ENCODE peak calls at places on chromosomes 16 and 17, in seven cellular contexts. One of them, this sample, is unnamed.

GRCh38 chr17:80833952-80834895 is 157.4 kb upstream of the CHMP6 start:
- DNase-seq in GM20000: no peak
- DNase-seq in lower leg skin: peak; percentile 53
- DNase-seq in ureter: no peak
- DNase-seq in neural progenitor cell: no peak
- DNase-seq in T-helper 1 cell: no peak
- DNase-seq in GM13976: no peak
- DNase-seq in this sample: no peak

GRCh38 chr16:49543315-49543946 is 169.8 kb downstream of the C16orf78 start:
- DNase-seq in GM20000: no peak
- DNase-seq in lower leg skin: no peak
- DNase-seq in ureter: no peak
- DNase-seq in neural progenitor cell: peak; percentile 72
- DNase-seq in T-helper 1 cell: no peak
- DNase-seq in GM13976: no peak
- DNase-seq in this sample: no peak

GRCh38 chr16:89123001-89123830 is 29.6 kb downstream of the ACSF3 start:
- DNase-seq in GM20000: no peak
- DNase-seq in lower leg skin: no peak
- DNase-seq in ureter: no peak
- DNase-seq in neural progenitor cell: no peak
- DNase-seq in T-helper 1 cell: no peak
- DNase-seq in GM13976: no peak
- DNase-seq in this sample: no peak

GRCh38 chr16:3364774-3365427 is 9.2 kb downstream of the OR2C1 start:
- DNase-seq in GM20000: peak; percentile 82
- DNase-seq in lower leg skin: peak; percentile 58
- DNase-seq in ureter: peak; percentile 86
- DNase-seq in neural progenitor cell: no peak
- DNase-seq in T-helper 1 cell: peak; percentile 82
- DNase-seq in GM13976: peak; percentile 80
- DNase-seq in this sample: peak; percentile 84

GRCh38 chr17:60421273-60422161 is 772 bp upstream of the CHCT1 start:
- DNase-seq in GM20000: peak; percentile 88
- DNase-seq in lower leg skin: peak; percentile 35
- DNase-seq in ureter: peak; percentile 73
- DNase-seq in neural progenitor cell: peak; percentile 89
- DNase-seq in T-helper 1 cell: peak; percentile 62
- DNase-seq in GM13976: peak; percentile 89
- DNase-seq in this sample: peak; percentile 88

GRCh38 chr17:54944796-54945195 is 23.7 kb downstream of the COX11 start:
- DNase-seq in GM20000: no peak
- DNase-seq in lower leg skin: no peak
- DNase-seq in ureter: no peak
- DNase-seq in neural progenitor cell: no peak
- DNase-seq in T-helper 1 cell: no peak
- DNase-seq in GM13976: no peak
- DNase-seq in this sample: no peak

GRCh38 chr17:78995761-78996451 is 13.7 kb downstream of the CANT1 start:
- DNase-seq in GM20000: peak; percentile 19
- DNase-seq in lower leg skin: no peak
- DNase-seq in ureter: peak; percentile 59
- DNase-seq in neural progenitor cell: no peak
- DNase-seq in T-helper 1 cell: no peak
- DNase-seq in GM13976: peak; percentile 30
- DNase-seq in this sample: no peak

GRCh38 chr17:79857095-79857494 is 17.9 kb upstream of the CBX4 start:
- DNase-seq in GM20000: no peak
- DNase-seq in lower leg skin: no peak
- DNase-seq in ureter: no peak
- DNase-seq in neural progenitor cell: no peak
- DNase-seq in T-helper 1 cell: no peak
- DNase-seq in GM13976: no peak
- DNase-seq in this sample: no peak

GRCh38 chr17:17545031-17545820 is 46.3 kb downstream of the PEMT start:
- DNase-seq in GM20000: no peak
- DNase-seq in lower leg skin: no peak
- DNase-seq in ureter: no peak
- DNase-seq in neural progenitor cell: no peak
- DNase-seq in T-helper 1 cell: no peak
- DNase-seq in GM13976: no peak
- DNase-seq in this sample: no peak

GRCh38 chr16:69859105-69859969 is 91.8 kb upstream of the CLEC18A start:
- DNase-seq in GM20000: peak; percentile 46
- DNase-seq in lower leg skin: no peak
- DNase-seq in ureter: no peak
- DNase-seq in neural progenitor cell: peak; percentile 79
- DNase-seq in T-helper 1 cell: no peak
- DNase-seq in GM13976: peak; percentile 54
- DNase-seq in this sample: peak; percentile 60

GRCh38 chr17:51169340-51169739 is 3.1 kb downstream of the NME2 start:
- DNase-seq in GM20000: no peak
- DNase-seq in lower leg skin: no peak
- DNase-seq in ureter: no peak
- DNase-seq in neural progenitor cell: no peak
- DNase-seq in T-helper 1 cell: no peak
- DNase-seq in GM13976: no peak
- DNase-seq in this sample: no peak

GRCh38 chr17:64037180-64037579 is 16.7 kb upstream of the ICAM2 start:
- DNase-seq in GM20000: no peak
- DNase-seq in lower leg skin: no peak
- DNase-seq in ureter: no peak
- DNase-seq in neural progenitor cell: no peak
- DNase-seq in T-helper 1 cell: no peak
- DNase-seq in GM13976: no peak
- DNase-seq in this sample: no peak

GRCh38 chr16:50861926-50862325 is 120.0 kb downstream of the CYLD start:
- DNase-seq in GM20000: no peak
- DNase-seq in lower leg skin: no peak
- DNase-seq in ureter: no peak
- DNase-seq in neural progenitor cell: no peak
- DNase-seq in T-helper 1 cell: no peak
- DNase-seq in GM13976: no peak
- DNase-seq in this sample: no peak

GRCh38 chr17:80773243-80773991 is 218.2 kb upstream of the CHMP6 start:
- DNase-seq in GM20000: no peak
- DNase-seq in lower leg skin: no peak
- DNase-seq in ureter: no peak
- DNase-seq in neural progenitor cell: peak; percentile 57
- DNase-seq in T-helper 1 cell: no peak
- DNase-seq in GM13976: no peak
- DNase-seq in this sample: no peak

GRCh38 chr17:82148011-82148410 is 50.0 kb upstream of the FASN start:
- DNase-seq in GM20000: no peak
- DNase-seq in lower leg skin: no peak
- DNase-seq in ureter: no peak
- DNase-seq in neural progenitor cell: no peak
- DNase-seq in T-helper 1 cell: no peak
- DNase-seq in GM13976: no peak
- DNase-seq in this sample: no peak

GRCh38 chr17:40825596-40825995 is 3.2 kb upstream of the KRT10 start:
- DNase-seq in GM20000: no peak
- DNase-seq in lower leg skin: no peak
- DNase-seq in ureter: no peak
- DNase-seq in neural progenitor cell: no peak
- DNase-seq in T-helper 1 cell: no peak
- DNase-seq in GM13976: no peak
- DNase-seq in this sample: no peak

GRCh38 chr17:81713556-81714411 is 1.7 kb downstream of the SLC25A10 start:
- DNase-seq in GM20000: no peak
- DNase-seq in lower leg skin: no peak
- DNase-seq in ureter: no peak
- DNase-seq in neural progenitor cell: peak; percentile 62
- DNase-seq in T-helper 1 cell: no peak
- DNase-seq in GM13976: no peak
- DNase-seq in this sample: no peak

GRCh38 chr16:71537643-71538042 is 11.4 kb downstream of the CHST4 start:
- DNase-seq in GM20000: peak; percentile 66
- DNase-seq in lower leg skin: no peak
- DNase-seq in ureter: peak; percentile 46
- DNase-seq in neural progenitor cell: peak; percentile 67
- DNase-seq in T-helper 1 cell: peak; percentile 5
- DNase-seq in GM13976: peak; percentile 72
- DNase-seq in this sample: peak; percentile 67

GRCh38 chr17:29622337-29623282 is at the start of gene CORO6:
- DNase-seq in GM20000: peak; percentile 84
- DNase-seq in lower leg skin: no peak
- DNase-seq in ureter: peak; percentile 60
- DNase-seq in neural progenitor cell: peak; percentile 92
- DNase-seq in T-helper 1 cell: peak; percentile 58
- DNase-seq in GM13976: peak; percentile 88
- DNase-seq in this sample: peak; percentile 84

GRCh38 chr16:87780385-87780989 is 14.7 kb upstream of the KLHDC4 start:
- DNase-seq in GM20000: peak; percentile 60
- DNase-seq in lower leg skin: no peak
- DNase-seq in ureter: no peak
- DNase-seq in neural progenitor cell: no peak
- DNase-seq in T-helper 1 cell: peak; percentile 15
- DNase-seq in GM13976: peak; percentile 69
- DNase-seq in this sample: peak; percentile 59

GRCh38 chr16:89048087-89048729 is 45.4 kb upstream of the ACSF3 start:
- DNase-seq in GM20000: no peak
- DNase-seq in lower leg skin: no peak
- DNase-seq in ureter: no peak
- DNase-seq in neural progenitor cell: peak; percentile 43
- DNase-seq in T-helper 1 cell: no peak
- DNase-seq in GM13976: no peak
- DNase-seq in this sample: no peak

GRCh38 chr16:75263963-75264445 is 12.6 kb upstream of the BCAR1 start:
- DNase-seq in GM20000: no peak
- DNase-seq in lower leg skin: no peak
- DNase-seq in ureter: no peak
- DNase-seq in neural progenitor cell: no peak
- DNase-seq in T-helper 1 cell: no peak
- DNase-seq in GM13976: no peak
- DNase-seq in this sample: no peak

GRCh38 chr17:45111838-45112237 is 20.5 kb downstream of the PLCD3 start:
- DNase-seq in GM20000: no peak
- DNase-seq in lower leg skin: no peak
- DNase-seq in ureter: no peak
- DNase-seq in neural progenitor cell: no peak
- DNase-seq in T-helper 1 cell: no peak
- DNase-seq in GM13976: no peak
- DNase-seq in this sample: no peak

GRCh38 chr16:60945225-60945624 is 1091.0 kb downstream of the CDH8 start:
- DNase-seq in GM20000: no peak
- DNase-seq in lower leg skin: no peak
- DNase-seq in ureter: no peak
- DNase-seq in neural progenitor cell: peak; percentile 79
- DNase-seq in T-helper 1 cell: no peak
- DNase-seq in GM13976: no peak
- DNase-seq in this sample: no peak

GRCh38 chr17:66135896-66136295 is 56.0 kb downstream of the CEP112 start:
- DNase-seq in GM20000: no peak
- DNase-seq in lower leg skin: no peak
- DNase-seq in ureter: no peak
- DNase-seq in neural progenitor cell: no peak
- DNase-seq in T-helper 1 cell: no peak
- DNase-seq in GM13976: no peak
- DNase-seq in this sample: no peak

GRCh38 chr17:69093279-69093789 is 32.6 kb upstream of the ABCA9 start:
- DNase-seq in GM20000: peak; percentile 11
- DNase-seq in lower leg skin: no peak
- DNase-seq in ureter: no peak
- DNase-seq in neural progenitor cell: no peak
- DNase-seq in T-helper 1 cell: no peak
- DNase-seq in GM13976: no peak
- DNase-seq in this sample: no peak

This sample was measured in GM10248.